ENCODE peak calls at places on chromosome 13, in eight cellular contexts. W, F, P, A, Q, Y, J and U are unnamed samples. For H3K9me3, the result is how much of the 10 kb centered on the place peaks cover.

GRCh38 chr13:49303533-49304252 is 56.0 kb downstream of the CDADC1 start:
- DNase-seq in W (no peak), F (peak), P (no peak), A (no peak), Q (peak), Y (peak), J (no peak), U (no peak)

GRCh38 chr13:106310450-106310849 is 225.0 kb downstream of the EFNB2 start:
- DNase-seq in W (no peak), F (no peak), P (no peak), A (no peak), Q (no peak), Y (no peak), J (no peak), U (no peak)

GRCh38 chr13:31793246-31793645 is 53.9 kb downstream of the RXFP2 start:
- DNase-seq in W (no peak), F (no peak), P (no peak), A (no peak), Q (no peak), Y (no peak), J (no peak), U (no peak)

GRCh38 chr13:59304596-59304995 is 859.1 kb downstream of the DIAPH3 start:
- DNase-seq in W (no peak), F (no peak), P (no peak), A (no peak), Q (no peak), Y (no peak), J (no peak), U (no peak)

GRCh38 chr13:31681133-31681532 is 58.2 kb upstream of the RXFP2 start:
- DNase-seq in W (no peak), F (no peak), P (no peak), A (no peak), Q (no peak), Y (no peak), J (no peak), U (no peak)

GRCh38 chr13:36436811-36437210 is 4.5 kb downstream of the CCNA1 start:
- DNase-seq in W (no peak), F (no peak), P (no peak), A (no peak), Q (no peak), Y (no peak), J (no peak), U (no peak)

GRCh38 chr13:110627351-110627750 is 12.0 kb downstream of the NAXD start:
- DNase-seq in W (no peak), F (no peak), P (no peak), A (no peak), Q (no peak), Y (no peak), J (no peak), U (no peak)

GRCh38 chr13:22103046-22103445 is 432.2 kb downstream of the FGF9 start:
- DNase-seq in W (no peak), F (no peak), P (no peak), A (no peak), Q (no peak), Y (no peak), J (no peak), U (no peak)

GRCh38 chr13:114161644-114162532 is 17.2 kb upstream of the CFAP97D2 start:
- DNase-seq in W (peak), F (peak), P (peak), A (no peak), Q (peak), Y (peak), J (no peak), U (no peak)

GRCh38 chr13:29474991-29475390 is 120.5 kb downstream of the SLC7A1 start:
- DNase-seq in W (no peak), F (no peak), P (no peak), A (no peak), Q (no peak), Y (no peak), J (no peak), U (no peak)

GRCh38 chr13:105336706-105337582 is 1198.5 kb downstream of the EFNB2 start:
- DNase-seq in W (no peak), F (no peak), P (peak), A (no peak), Q (peak), Y (no peak), J (no peak), U (no peak)

GRCh38 chr13:52127783-52128702 is 830 bp downstream of the NEK5 start:
- DNase-seq in W (peak), F (peak), P (peak), A (peak), Q (peak), Y (no peak), J (peak), U (peak)

GRCh38 chr13:100156786-100157185 is 67.9 kb downstream of the PCCA start:
- DNase-seq in W (no peak), F (no peak), P (no peak), A (no peak), Q (no peak), Y (no peak), J (no peak), U (no peak)

GRCh38 chr13:113420833-113421600 is 32.3 kb downstream of the ADPRHL1 start:
- DNase-seq in W (no peak), F (no peak), P (no peak), A (no peak), Q (no peak), Y (no peak), J (no peak), U (no peak)

GRCh38 chr13:45119469-45119989 is 781 bp upstream of the GTF2F2 start:
- DNase-seq in W (peak), F (no peak), P (peak), A (peak), Q (no peak), Y (no peak), J (no peak), U (peak)

GRCh38 chr13:30581582-30581981 is 36.1 kb upstream of the USPL1 start:
- DNase-seq in W (peak), F (no peak), P (no peak), A (no peak), Q (no peak), Y (no peak), J (no peak), U (no peak)

GRCh38 chr13:78603240-78603947 is at the start of gene POU4F1:
- DNase-seq in W (peak), F (no peak), P (no peak), A (peak), Q (no peak), Y (peak), J (no peak), U (peak)

GRCh38 chr13:95707035-95707434 is 30.1 kb downstream of the DNAJC3 start:
- DNase-seq in W (no peak), F (no peak), P (no peak), A (no peak), Q (no peak), Y (no peak), J (no peak), U (no peak)

GRCh38 chr13:102838273-102838672 is 7.6 kb upstream of the ERCC5 start:
- DNase-seq in W (no peak), F (no peak), P (no peak), A (no peak), Q (no peak), Y (no peak), J (no peak), U (no peak)

GRCh38 chr13:32537580-32538233 is 888 bp downstream of the N4BP2L2 start:
- DNase-seq in W (no peak), F (peak), P (peak), A (peak), Q (no peak), Y (peak), J (no peak), U (peak)

GRCh38 chr13:107138468-107138867 is 570.5 kb upstream of the ARGLU1 start:
- DNase-seq in W (no peak), F (no peak), P (no peak), A (no peak), Q (no peak), Y (no peak), J (no peak), U (no peak)

GRCh38 chr13:46934749-46935148 is 37.9 kb upstream of the HTR2A start:
- DNase-seq in W (no peak), F (no peak), P (no peak), A (no peak), Q (no peak), Y (no peak), J (no peak), U (no peak)

GRCh38 chr13:44437356-44438233 is 64.0 kb downstream of the SERP2 start:
- DNase-seq in W (peak), F (no peak), P (no peak), A (no peak), Q (no peak), Y (no peak), J (no peak), U (no peak)

DNA sequence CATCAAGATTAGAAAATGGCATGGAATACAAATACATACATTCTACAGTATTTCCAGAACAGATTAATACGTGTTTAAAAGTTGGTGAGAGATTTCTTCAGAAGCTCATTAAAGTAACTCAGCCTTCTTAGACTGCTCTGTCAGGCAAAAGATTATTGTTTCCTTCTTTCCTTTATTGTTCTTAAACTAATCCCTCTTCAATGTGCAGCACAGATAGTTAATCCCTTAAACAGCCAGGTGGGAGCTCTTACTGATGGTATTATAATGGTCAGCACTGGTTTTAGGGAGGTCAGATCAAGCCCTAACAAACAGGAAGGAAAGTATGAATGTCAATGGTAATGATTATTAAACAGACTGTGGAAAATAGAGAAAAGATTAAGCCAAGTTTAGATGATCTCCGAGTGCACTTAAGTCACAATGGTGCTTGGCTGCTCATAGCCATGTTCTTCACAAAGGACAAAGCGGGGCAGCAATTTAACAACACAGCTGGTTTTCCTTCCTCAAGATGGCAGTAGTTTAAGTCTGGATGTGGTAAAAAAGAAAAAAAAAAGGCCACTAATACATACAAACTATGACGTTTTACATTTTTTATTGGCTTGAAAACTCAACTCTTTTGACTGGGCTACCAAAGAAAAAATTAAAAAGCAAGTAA is 992.6 kb downstream of the PCDH9 start:
- DNase-seq in W (no peak), F (no peak), P (no peak), A (peak), Q (no peak), Y (no peak), J (no peak), U (no peak)
- H3K9me3 ChIP-seq in W (under half), F (under half), P (under half), A (under half), Q (under half), Y (under half), J (under half), U (under half)

GRCh38 chr13:47962237-47962636 is 38.8 kb downstream of the SUCLA2 start:
- DNase-seq in W (no peak), F (no peak), P (no peak), A (no peak), Q (no peak), Y (no peak), J (no peak), U (no peak)
- H3K9me3 ChIP-seq in W (under half), F (under half), P (under half), A (under half), Q (under half), Y (under half), J (under half), U (under half)

GRCh38 chr13:93753639-93754038 is 527.0 kb downstream of the GPC6 start:
- DNase-seq in W (no peak), F (no peak), P (no peak), A (no peak), Q (no peak), Y (no peak), J (no peak), U (no peak)
- H3K9me3 ChIP-seq in W (under half), F (under half), P (under half), A (under half), Q (under half), Y (under half), J (under half), U (under half)

GRCh38 chr13:19178901-19179593 is 2.6 kb downstream of the TUBA3C start:
- DNase-seq in W (no peak), F (no peak), P (no peak), A (no peak), Q (no peak), Y (no peak), J (no peak), U (no peak)

GRCh38 chr13:19182536-19182935 is 912 bp upstream of the TUBA3C start:
- DNase-seq in W (no peak), F (peak), P (no peak), A (no peak), Q (no peak), Y (no peak), J (no peak), U (no peak)

GRCh38 chr13:19179916-19180315 is 1.7 kb downstream of the TUBA3C start:
- DNase-seq in W (no peak), F (no peak), P (no peak), A (no peak), Q (no peak), Y (no peak), J (no peak), U (no peak)

GRCh38 chr13:19181621-19182485 is at the start of gene TUBA3C:
- DNase-seq in W (no peak), F (peak), P (no peak), A (no peak), Q (no peak), Y (no peak), J (no peak), U (no peak)

GRCh38 chr13:19181021-19181620 is 503 bp downstream of the TUBA3C start:
- DNase-seq in W (no peak), F (peak), P (no peak), A (no peak), Q (no peak), Y (no peak), J (no peak), U (no peak)
- H3K9me3 ChIP-seq in W (under half), F (under half), P (under half), A (under half), Q (under half), Y (under half), J (under half), U (under half)

GRCh38 chr13:19172007-19172646 is 9.5 kb downstream of the TUBA3C start:
- DNase-seq in W (no peak), F (no peak), P (no peak), A (no peak), Q (no peak), Y (peak), J (no peak), U (no peak)
- H3K9me3 ChIP-seq in W (under half), F (under half), P (under half), A (under half), Q (under half), Y (under half), J (under half), U (under half)

GRCh38 chr13:19050901-19051300 is 130.7 kb downstream of the TUBA3C start:
- DNase-seq in W (no peak), F (no peak), P (no peak), A (no peak), Q (no peak), Y (no peak), J (no peak), U (no peak)
- H3K9me3 ChIP-seq in W (under half), F (under half), P (under half), A (under half), Q (under half), Y (under half), J (under half), U (under half)

GRCh38 chr13:20448470-20448869 is 77.2 kb downstream of the CRYL1 start:
- DNase-seq in W (no peak), F (no peak), P (no peak), A (no peak), Q (no peak), Y (no peak), J (no peak), U (no peak)

GRCh38 chr13:20451397-20451796 is 74.3 kb downstream of the CRYL1 start:
- DNase-seq in W (no peak), F (no peak), P (no peak), A (no peak), Q (no peak), Y (no peak), J (no peak), U (no peak)

GRCh38 chr13:20446405-20446804 is 79.3 kb downstream of the CRYL1 start:
- DNase-seq in W (no peak), F (no peak), P (no peak), A (no peak), Q (no peak), Y (no peak), J (no peak), U (no peak)

GRCh38 chr13:20442798-20443381 is 82.8 kb downstream of the CRYL1 start:
- DNase-seq in W (no peak), F (no peak), P (no peak), A (no peak), Q (no peak), Y (no peak), J (no peak), U (no peak)

DNA sequence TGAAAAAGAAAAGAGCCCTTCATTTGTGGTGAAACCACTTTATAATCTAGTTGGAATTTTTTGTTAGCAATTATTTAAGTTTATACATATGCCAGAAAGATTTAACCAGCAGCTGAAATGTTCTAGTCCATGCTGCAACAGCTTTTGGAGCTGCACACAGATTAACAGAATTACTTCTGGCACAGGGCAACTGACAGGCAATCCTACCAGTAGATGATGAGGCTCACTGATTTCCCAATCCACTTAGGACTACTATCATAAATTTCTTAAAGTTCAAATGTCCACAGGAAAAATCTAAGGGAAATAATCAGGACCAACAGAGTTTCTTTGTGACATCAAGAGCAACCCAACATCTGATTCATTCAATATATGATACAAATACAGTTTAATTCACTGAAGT is 78.8 kb downstream of the CRYL1 start:
- DNase-seq in W (no peak), F (no peak), P (no peak), A (no peak), Q (no peak), Y (no peak), J (no peak), U (no peak)
- H3K9me3 ChIP-seq in W (under half), F (under half), P (under half), A (under half), Q (under half), Y (under half), J (under half), U (under half)

GRCh38 chr13:111866731-111867245 is 200.2 kb upstream of the SOX1 start:
- DNase-seq in W (no peak), F (no peak), P (no peak), A (no peak), Q (no peak), Y (no peak), J (no peak), U (no peak)

GRCh38 chr13:111865046-111865445 is 201.9 kb upstream of the SOX1 start:
- DNase-seq in W (no peak), F (no peak), P (no peak), A (no peak), Q (no peak), Y (no peak), J (no peak), U (no peak)

GRCh38 chr13:111862836-111863815 is 203.8 kb upstream of the SOX1 start:
- DNase-seq in W (no peak), F (no peak), P (no peak), A (no peak), Q (no peak), Y (no peak), J (no peak), U (no peak)

GRCh38 chr13:111865826-111866225 is 201.1 kb upstream of the SOX1 start:
- DNase-seq in W (no peak), F (no peak), P (no peak), A (no peak), Q (no peak), Y (no peak), J (no peak), U (no peak)

DNA sequence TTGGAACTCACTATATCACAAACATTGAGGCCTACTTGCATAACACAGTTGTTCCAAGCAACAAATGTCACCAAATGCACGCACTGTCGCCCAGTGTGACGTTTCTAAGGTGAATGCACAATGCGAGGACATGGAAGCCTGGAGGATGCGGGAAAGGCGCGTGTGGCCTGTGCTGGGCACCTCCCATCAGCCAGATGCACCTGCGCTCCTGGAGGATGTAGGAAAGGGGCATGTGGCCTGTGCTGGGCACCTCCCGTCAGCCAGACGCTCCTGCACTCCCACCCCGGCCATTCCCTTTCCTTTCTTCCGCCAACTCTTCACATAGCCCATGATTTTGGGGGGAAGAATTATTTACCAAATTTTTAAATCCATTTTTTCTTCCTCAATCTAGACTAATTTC is 202.4 kb upstream of the SOX1 start:
- DNase-seq in W (no peak), F (no peak), P (no peak), A (no peak), Q (no peak), Y (no peak), J (no peak), U (no peak)
- H3K9me3 ChIP-seq in W (under half), F (under half), P (under half), A (under half), Q (under half), Y (under half), J (under half), U (under half)

DNA sequence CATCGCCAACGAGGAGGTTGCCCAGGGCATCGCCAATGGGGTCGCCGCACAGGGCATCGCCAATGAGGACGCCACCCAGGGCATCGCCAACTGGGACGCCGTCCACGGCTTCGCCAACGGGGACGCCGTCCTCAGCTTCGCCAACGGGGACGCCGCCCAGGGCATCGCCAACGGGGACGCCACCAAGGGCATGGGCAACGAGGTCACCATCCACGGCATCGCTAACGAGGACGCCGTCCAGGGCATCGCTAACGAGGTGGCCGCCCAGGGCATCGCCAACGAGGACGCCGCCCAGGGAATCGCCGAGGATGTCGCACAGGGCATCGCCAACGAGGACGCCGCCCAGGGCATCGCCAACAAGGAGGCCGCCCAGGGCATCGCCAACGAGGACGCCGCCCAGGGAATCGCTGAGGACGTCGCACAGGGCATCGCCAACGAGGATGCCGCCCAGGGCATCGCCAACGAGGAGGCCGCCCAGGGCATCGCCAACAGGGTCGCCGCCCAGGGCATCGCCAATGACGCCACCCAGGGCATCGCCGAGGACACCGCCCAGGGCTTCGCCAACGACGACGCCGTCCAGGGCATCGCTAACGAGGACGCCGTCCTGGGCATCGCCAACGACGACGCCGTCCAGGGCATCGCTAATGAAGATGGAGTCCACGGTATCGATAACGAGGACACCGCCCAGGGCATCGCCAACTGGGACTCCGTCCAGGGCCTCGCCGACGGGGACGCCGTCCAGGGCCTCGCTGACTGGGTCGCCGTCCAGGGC is 945.7 kb downstream of the TUBA3C start:
- DNase-seq in W (no peak), F (no peak), P (no peak), A (no peak), Q (no peak), Y (no peak), J (no peak), U (no peak)
- H3K9me3 ChIP-seq in W (under half), F (under half), P (under half), A (under half), Q (under half), Y (under half), J (under half), U (under half)